ENCODE peak calls at places on chromosomes 1 and 21, in ten cellular contexts. U is pancreas, N is heart left ventricle, V is AG04449, I is astrocyte of the spinal cord, G is IMR-90, T is fibroblast of villous mesenchyme, B is mammary epithelial cell, R is cardiac fibroblast, K is A549. Q is an unnamed sample.

GRCh38 chr1:21631944-21632887 is 36.9 kb downstream of the RAP1GAP start:
- DNase-seq in G (no peak), U (no peak), R (no peak), K (no peak), T (no peak), B (no peak), V (no peak), N (no peak), I (no peak), Q (no peak)

GRCh38 chr1:109886827-109887226 is 23.8 kb upstream of the CSF1 start:
- DNase-seq in G (no peak), B (no peak), V (no peak), K (no peak), N (no peak), R (no peak), I (no peak), T (no peak), U (no peak), Q (no peak)

GRCh38 chr1:13878001-13878400 is 178.0 kb downstream of the PRDM2 start:
- DNase-seq in B (no peak), N (no peak), I (no peak), U (no peak), V (no peak), K (no peak), R (no peak), T (no peak), G (no peak), Q (no peak)

GRCh38 chr21:45528981-45529784 is 13.1 kb downstream of the SLC19A1 start:
- DNase-seq in U (peak), N (peak), T (no peak), G (no peak), I (no peak), K (no peak), B (no peak), V (no peak), R (no peak), Q (no peak)

GRCh38 chr21:43645414-43645891 is 13.8 kb downstream of the HSF2BP start:
- DNase-seq in V (peak), G (peak), K (peak), R (peak), N (no peak), U (no peak), B (peak), T (peak), I (peak), Q (peak)

GRCh38 chr1:177873238-177873637 is 96.6 kb downstream of the SEC16B start:
- DNase-seq in B (peak), N (no peak), I (peak), U (no peak), G (peak), K (no peak), V (peak), T (peak), R (peak), Q (peak)

GRCh38 chr1:185017338-185017737 is 28.0 kb upstream of the RNF2 start:
- DNase-seq in B (peak), K (peak), R (peak), U (no peak), N (no peak), V (peak), T (peak), G (peak), I (peak), Q (peak)

GRCh38 chr21:45973475-45974072 is 8.0 kb upstream of the COL6A1 start:
- DNase-seq in K (peak), B (peak), I (peak), V (no peak), G (peak), R (peak), N (peak), U (peak), T (peak), Q (peak)

GRCh38 chr1:1602941-1603506 is 3.1 kb upstream of the FNDC10 start:
- DNase-seq in K (no peak), R (no peak), V (no peak), I (no peak), G (no peak), T (no peak), B (no peak), N (no peak), U (no peak), Q (no peak)

GRCh38 chr1:110490791-110491451 is 28.1 kb downstream of the KCNA10 start:
- DNase-seq in R (no peak), G (no peak), B (no peak), N (no peak), K (no peak), U (no peak), V (no peak), I (no peak), T (no peak), Q (no peak)

GRCh38 chr1:156618853-156619581 is at the start of gene HAPLN2:
- DNase-seq in V (no peak), U (no peak), I (no peak), G (no peak), B (no peak), T (no peak), N (no peak), K (peak), R (no peak), Q (no peak)

GRCh38 chr21:39712976-39713375 is 32.0 kb upstream of the IGSF5 start:
- DNase-seq in T (no peak), G (no peak), I (no peak), U (no peak), B (no peak), N (no peak), K (no peak), V (no peak), R (no peak), Q (no peak)

GRCh38 chr1:181141431-181141910 is 53.0 kb downstream of the IER5 start:
- DNase-seq in N (no peak), B (peak), T (peak), V (peak), U (no peak), G (peak), R (peak), I (peak), K (no peak), Q (peak)

GRCh38 chr1:36796101-36796590 is 238.2 kb downstream of the GRIK3 start:
- DNase-seq in G (no peak), R (no peak), U (no peak), I (no peak), V (no peak), N (no peak), B (no peak), T (no peak), K (no peak), Q (no peak)

GRCh38 chr1:78004719-78005346 is at the start of gene DNAJB4:
- DNase-seq in G (peak), T (peak), U (no peak), K (peak), I (peak), V (peak), R (peak), B (peak), N (no peak), Q (peak)

GRCh38 chr1:54564312-54565112 is 16.5 kb downstream of the ACOT11 start:
- DNase-seq in R (no peak), U (peak), G (no peak), K (no peak), V (no peak), I (no peak), B (no peak), T (no peak), N (no peak), Q (no peak)
- H3K4me3 ChIP-seq in R (no peak), U (no peak), G (no peak), K (no peak), V (no peak), I (no peak), B (peak), T (no peak), N (no peak), Q (no peak)

GRCh38 chr1:38047603-38048146 is 1.1 kb upstream of the POU3F1 start:
- DNase-seq in G (peak), N (peak), R (peak), B (peak), I (peak), U (no peak), T (peak), K (no peak), V (no peak), Q (no peak)
- H3K4me3 ChIP-seq in G (peak), N (peak), R (peak), B (peak), I (peak), U (peak), T (peak), K (peak), V (peak), Q (peak)

GRCh38 chr1:206706298-206706791 is 21.6 kb downstream of the MAPKAPK2 start:
- DNase-seq in I (peak), N (no peak), K (no peak), R (peak), B (no peak), T (peak), G (peak), U (no peak), V (peak), Q (peak)

GRCh38 chr1:206705187-206705586 is 20.5 kb downstream of the MAPKAPK2 start:
- DNase-seq in G (peak), T (peak), B (no peak), R (peak), I (peak), N (no peak), K (no peak), V (no peak), U (no peak), Q (peak)

GRCh38 chr1:206706806-206707205 is 22.1 kb downstream of the MAPKAPK2 start:
- DNase-seq in G (no peak), U (no peak), K (no peak), B (no peak), R (no peak), V (no peak), I (no peak), T (no peak), N (no peak), Q (no peak)

GRCh38 chr1:206704239-206704638 is 19.5 kb downstream of the MAPKAPK2 start:
- DNase-seq in K (no peak), I (no peak), N (no peak), R (no peak), B (no peak), T (no peak), U (no peak), V (no peak), G (no peak), Q (no peak)

GRCh38 chr1:206705744-206706297 is 21.1 kb downstream of the MAPKAPK2 start:
- DNase-seq in B (no peak), T (peak), R (peak), I (peak), V (no peak), U (no peak), K (no peak), N (no peak), G (no peak), Q (no peak)
- H3K4me3 ChIP-seq in B (no peak), T (no peak), R (no peak), I (no peak), V (peak), U (no peak), K (no peak), N (no peak), G (no peak), Q (peak)

GRCh38 chr1:6447016-6447817 is 18.8 kb downstream of the TNFRSF25 start:
- DNase-seq in B (no peak), U (no peak), K (no peak), T (no peak), I (no peak), V (no peak), G (no peak), N (no peak), R (no peak), Q (no peak)
- H3K4me3 ChIP-seq in B (no peak), U (no peak), K (no peak), T (no peak), I (no peak), V (no peak), G (no peak), N (peak), R (no peak), Q (no peak)